ENCODE peak calls at places on chromosomes 4 and X, in seven cellular contexts. O is GM23338, E is adrenal gland, K is heart right ventricle, Q is foreskin fibroblast, V is fibroblast of lung, T is tibial nerve. L is an unnamed sample.

GRCh38 chr4:163755013-163755412 is 260.5 kb downstream of the TMA16 start:
- DNase-seq in Q (peak), O (peak), E (no peak), T (no peak), K (no peak), V (peak), L (no peak)

GRCh38 chr4:5014007-5014682 is 5.1 kb downstream of the CYTL1 start:
- DNase-seq in T (no peak), E (no peak), K (no peak), Q (no peak), V (no peak), O (no peak), L (no peak)

GRCh38 chrX:38798956-38799355 is 2.3 kb upstream of the MID1IP1 start:
- DNase-seq in T (no peak), O (no peak), V (peak), K (no peak), Q (peak), E (no peak), L (no peak)

GRCh38 chr4:3176625-3177229 is 72.2 kb upstream of the MSANTD1 start:
- DNase-seq in K (no peak), O (no peak), T (no peak), E (no peak), Q (no peak), V (no peak), L (peak)

GRCh38 chr4:17787315-17787714 is 5.9 kb upstream of the FAM184B start:
- DNase-seq in Q (peak), E (no peak), O (no peak), K (no peak), V (no peak), T (no peak), L (no peak)

GRCh38 chr4:6300359-6300758 is 30.7 kb downstream of the WFS1 start:
- DNase-seq in K (no peak), E (no peak), V (no peak), T (no peak), Q (no peak), O (no peak), L (no peak)

GRCh38 chr4:113707013-113707412 is 54.5 kb downstream of the CAMK2D start:
- DNase-seq in T (no peak), K (no peak), V (peak), Q (peak), E (no peak), O (no peak), L (no peak)

GRCh38 chrX:100654256-100654655 is 10.3 kb downstream of the SRPX2 start:
- DNase-seq in K (no peak), E (no peak), Q (peak), O (peak), V (peak), T (no peak), L (no peak)

GRCh38 chr4:119942806-119943205 is 123.8 kb downstream of the MAD2L1 start:
- DNase-seq in V (no peak), O (no peak), Q (peak), K (no peak), T (no peak), E (no peak), L (no peak)

GRCh38 chr4:187268940-187269339 is 545.3 kb upstream of the FAT1 start:
- DNase-seq in E (no peak), K (no peak), Q (peak), O (no peak), V (peak), T (no peak), L (no peak)

GRCh38 chr4:106473515-106473914 is 104.9 kb upstream of the GIMD1 start:
- DNase-seq in V (no peak), K (no peak), E (no peak), O (no peak), T (no peak), Q (no peak), L (no peak)

GRCh38 chrX:100477949-100478348 is 67.9 kb upstream of the PCDH19 start:
- DNase-seq in K (no peak), E (no peak), Q (no peak), V (no peak), O (no peak), T (no peak), L (no peak)

GRCh38 chr4:25443851-25444250 is 66.8 kb downstream of the ANAPC4 start:
- DNase-seq in V (no peak), Q (no peak), T (no peak), E (no peak), K (no peak), O (no peak), L (no peak)

GRCh38 chrX:13293700-13294099 is 26.2 kb downstream of the ATXN3L start:
- DNase-seq in O (no peak), T (no peak), E (no peak), Q (no peak), V (no peak), K (no peak), L (no peak)

GRCh38 chr4:133151681-133152329 is 2.7 kb downstream of the PCDH10 start:
- DNase-seq in T (no peak), V (peak), K (no peak), Q (peak), E (no peak), O (peak), L (peak)

GRCh38 chr4:26870576-26871260 is 10.1 kb downstream of the STIM2 start:
- DNase-seq in Q (no peak), E (no peak), V (no peak), O (no peak), K (no peak), T (no peak), L (no peak)

GRCh38 chrX:51743179-51743957 is at the start of gene GSPT2:
- DNase-seq in O (peak), K (peak), Q (peak), V (peak), T (peak), E (peak), L (peak)

GRCh38 chr4:69823481-69824186 is 36.3 kb downstream of the SULT1E1 start:
- DNase-seq in T (no peak), O (peak), V (peak), K (no peak), Q (peak), E (no peak), L (no peak)

GRCh38 chrX:47628980-47629379 is 750 bp downstream of the CFP start:
- DNase-seq in V (no peak), K (no peak), Q (peak), E (no peak), O (peak), T (no peak), L (no peak)
- TF ChIP-seq CTCF in V (no peak), K (no peak), Q (no peak), E (no peak), O (peak), T (no peak), L (no peak)

DNA sequence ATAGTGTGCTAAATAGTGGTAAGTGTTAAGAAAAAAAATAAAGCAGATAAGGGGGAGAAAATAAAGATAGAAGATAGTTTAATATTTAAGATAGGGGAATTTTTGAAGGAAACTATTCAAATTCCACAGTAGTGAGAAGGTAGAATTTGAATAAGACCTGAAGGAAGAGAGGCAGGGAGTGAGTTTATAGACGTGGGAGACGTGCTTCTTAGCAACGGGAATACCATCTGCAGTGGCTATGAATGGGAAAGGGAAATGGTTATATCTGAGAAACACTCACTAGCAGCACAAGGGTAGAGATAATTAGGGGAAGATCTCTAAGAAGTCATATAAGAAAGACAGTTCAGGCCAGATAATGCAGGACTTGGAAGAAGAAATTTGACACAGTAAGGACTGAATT is 854.5 kb upstream of the EPHA5 start:
- DNase-seq in Q (no peak), O (no peak), T (no peak), V (no peak), K (no peak), E (no peak), L (no peak)
- TF ChIP-seq CTCF in Q (no peak), O (no peak), T (no peak), V (no peak), K (no peak), E (no peak), L (no peak)

GRCh38 chr4:56575820-56576429 is 70.3 kb downstream of the ARL9 start:
- DNase-seq in E (no peak), O (peak), K (no peak), V (peak), Q (peak), T (no peak), L (no peak)
- TF ChIP-seq CTCF in E (peak), O (peak), K (peak), V (peak), Q (peak), T (peak), L (peak)

GRCh38 chrX:39848243-39848642 is 249.5 kb downstream of the BCOR start:
- DNase-seq in Q (no peak), T (no peak), V (peak), E (peak), O (no peak), K (no peak), L (no peak)
- TF ChIP-seq CTCF in Q (no peak), T (no peak), V (no peak), E (no peak), O (no peak), K (no peak), L (no peak)

GRCh38 chrX:153817291-153817690 is 13.1 kb downstream of the PDZD4 start:
- DNase-seq in V (no peak), E (no peak), K (no peak), O (no peak), Q (no peak), T (no peak), L (no peak)
- TF ChIP-seq CTCF in V (no peak), E (no peak), K (no peak), O (no peak), Q (no peak), T (no peak), L (no peak)

GRCh38 chr4:176921256-176921655 is 128.5 kb upstream of the VEGFC start:
- DNase-seq in Q (no peak), O (no peak), K (no peak), E (no peak), V (peak), T (no peak), L (no peak)
- TF ChIP-seq CTCF in Q (no peak), O (no peak), K (no peak), E (no peak), V (no peak), T (no peak), L (no peak)

GRCh38 chrX:47160781-47161180 is 15.8 kb downstream of the RBM10 start:
- DNase-seq in T (no peak), Q (no peak), E (no peak), V (no peak), K (no peak), O (no peak), L (no peak)

GRCh38 chrX:47156611-47157520 is 11.8 kb downstream of the RBM10 start:
- DNase-seq in V (no peak), E (no peak), K (no peak), Q (no peak), T (no peak), O (no peak), L (no peak)

GRCh38 chrX:47158781-47159180 is 13.8 kb downstream of the RBM10 start:
- DNase-seq in O (no peak), T (no peak), K (no peak), E (no peak), Q (no peak), V (no peak), L (no peak)

GRCh38 chrX:47162927-47163583 is 18.0 kb downstream of the RBM10 start:
- DNase-seq in E (no peak), K (no peak), V (no peak), O (no peak), Q (no peak), T (no peak), L (no peak)

GRCh38 chrX:47158131-47158530 is 13.1 kb downstream of the RBM10 start:
- DNase-seq in T (no peak), E (no peak), K (no peak), V (no peak), O (peak), Q (no peak), L (no peak)
- TF ChIP-seq CTCF in T (no peak), E (no peak), K (no peak), V (no peak), O (peak), Q (no peak), L (no peak)

GRCh38 chrX:149487292-149487691 is 17.8 kb downstream of the IDS start:
- DNase-seq in V (no peak), Q (no peak), T (no peak), E (no peak), K (no peak), O (peak), L (no peak)
- TF ChIP-seq CTCF in V (no peak), Q (peak), T (no peak), E (no peak), K (peak), O (peak), L (no peak)